ENCODE peak calls at places on chromosomes 16 and 17, in ten cellular contexts. One of them, this sample, is unnamed.

GRCh38 chr17:82640046-82640445 is 8.2 kb downstream of the WDR45B start:
- DNase-seq in cardiac septum: no peak
- DNase-seq in activated CD4-positive, alpha-beta memory T cell treated with anti-CD3 and anti-CD28 coated beads, Interleukin-2, amount 10 ng/mL, durations not matched to agents 7 days and 5 days: no peak
- DNase-seq in Calu3: no peak
- DNase-seq in AML-193: no peak
- DNase-seq in SJSA1: no peak
- DNase-seq in HTR-8/SVneo: no peak
- DNase-seq in GM12891: no peak
- DNase-seq in heart right ventricle: no peak
- DNase-seq in left colon: no peak
- DNase-seq in this sample: no peak

GRCh38 chr16:54160939-54161897 is 125.4 kb downstream of the IRX3 start:
- DNase-seq in heart right ventricle: no peak
- DNase-seq in Calu3: no peak
- DNase-seq in activated CD4-positive, alpha-beta memory T cell treated with anti-CD3 and anti-CD28 coated beads, Interleukin-2, amount 10 ng/mL, durations not matched to agents 7 days and 5 days: no peak
- DNase-seq in SJSA1: no peak
- DNase-seq in left colon: no peak
- DNase-seq in HTR-8/SVneo: no peak
- DNase-seq in AML-193: no peak
- DNase-seq in cardiac septum: no peak
- DNase-seq in GM12891: no peak
- DNase-seq in this sample: no peak

GRCh38 chr16:17271687-17272086 is 199.1 kb downstream of the XYLT1 start:
- DNase-seq in GM12891: no peak
- DNase-seq in activated CD4-positive, alpha-beta memory T cell treated with anti-CD3 and anti-CD28 coated beads, Interleukin-2, amount 10 ng/mL, durations not matched to agents 7 days and 5 days: no peak
- DNase-seq in AML-193: no peak
- DNase-seq in Calu3: peak
- DNase-seq in left colon: peak
- DNase-seq in heart right ventricle: no peak
- DNase-seq in HTR-8/SVneo: no peak
- DNase-seq in cardiac septum: no peak
- DNase-seq in SJSA1: peak
- DNase-seq in this sample: no peak

GRCh38 chr17:28569446-28569845 is 1.9 kb downstream of the PIGS start:
- DNase-seq in SJSA1: no peak
- DNase-seq in HTR-8/SVneo: no peak
- DNase-seq in activated CD4-positive, alpha-beta memory T cell treated with anti-CD3 and anti-CD28 coated beads, Interleukin-2, amount 10 ng/mL, durations not matched to agents 7 days and 5 days: no peak
- DNase-seq in cardiac septum: no peak
- DNase-seq in heart right ventricle: no peak
- DNase-seq in GM12891: no peak
- DNase-seq in left colon: no peak
- DNase-seq in AML-193: no peak
- DNase-seq in Calu3: no peak
- DNase-seq in this sample: no peak

GRCh38 chr17:79789943-79790804 is 6.7 kb downstream of the CBX8 start:
- DNase-seq in left colon: no peak
- DNase-seq in cardiac septum: no peak
- DNase-seq in SJSA1: peak
- DNase-seq in HTR-8/SVneo: peak
- DNase-seq in AML-193: no peak
- DNase-seq in GM12891: peak
- DNase-seq in Calu3: peak
- DNase-seq in heart right ventricle: no peak
- DNase-seq in activated CD4-positive, alpha-beta memory T cell treated with anti-CD3 and anti-CD28 coated beads, Interleukin-2, amount 10 ng/mL, durations not matched to agents 7 days and 5 days: no peak
- DNase-seq in this sample: no peak

GRCh38 chr17:83109793-83110645 is 30.6 kb downstream of the METRNL start:
- DNase-seq in left colon: peak
- DNase-seq in HTR-8/SVneo: peak
- DNase-seq in activated CD4-positive, alpha-beta memory T cell treated with anti-CD3 and anti-CD28 coated beads, Interleukin-2, amount 10 ng/mL, durations not matched to agents 7 days and 5 days: no peak
- DNase-seq in AML-193: no peak
- DNase-seq in cardiac septum: peak
- DNase-seq in Calu3: peak
- DNase-seq in GM12891: no peak
- DNase-seq in heart right ventricle: peak
- DNase-seq in SJSA1: peak
- DNase-seq in this sample: no peak

GRCh38 chr17:79077587-79077986 is 3.0 kb downstream of the ENGASE start:
- DNase-seq in left colon: no peak
- DNase-seq in GM12891: no peak
- DNase-seq in HTR-8/SVneo: no peak
- DNase-seq in heart right ventricle: no peak
- DNase-seq in AML-193: no peak
- DNase-seq in SJSA1: no peak
- DNase-seq in cardiac septum: no peak
- DNase-seq in activated CD4-positive, alpha-beta memory T cell treated with anti-CD3 and anti-CD28 coated beads, Interleukin-2, amount 10 ng/mL, durations not matched to agents 7 days and 5 days: no peak
- DNase-seq in Calu3: no peak
- DNase-seq in this sample: no peak

GRCh38 chr17:45976755-45977505 is 22.1 kb upstream of the STH start:
- DNase-seq in heart right ventricle: no peak
- DNase-seq in GM12891: no peak
- DNase-seq in SJSA1: no peak
- DNase-seq in activated CD4-positive, alpha-beta memory T cell treated with anti-CD3 and anti-CD28 coated beads, Interleukin-2, amount 10 ng/mL, durations not matched to agents 7 days and 5 days: no peak
- DNase-seq in left colon: no peak
- DNase-seq in HTR-8/SVneo: peak
- DNase-seq in cardiac septum: no peak
- DNase-seq in AML-193: no peak
- DNase-seq in Calu3: peak
- DNase-seq in this sample: no peak

GRCh38 chr17:48198950-48199541 is 91.5 kb downstream of the SNX11 start:
- DNase-seq in AML-193: no peak
- DNase-seq in HTR-8/SVneo: no peak
- DNase-seq in cardiac septum: no peak
- DNase-seq in Calu3: no peak
- DNase-seq in activated CD4-positive, alpha-beta memory T cell treated with anti-CD3 and anti-CD28 coated beads, Interleukin-2, amount 10 ng/mL, durations not matched to agents 7 days and 5 days: no peak
- DNase-seq in heart right ventricle: no peak
- DNase-seq in left colon: peak
- DNase-seq in SJSA1: peak
- DNase-seq in GM12891: no peak
- DNase-seq in this sample: no peak

GRCh38 chr17:60067871-60068270 is 10.8 kb downstream of the HEATR6 start:
- DNase-seq in HTR-8/SVneo: no peak
- DNase-seq in AML-193: no peak
- DNase-seq in SJSA1: no peak
- DNase-seq in Calu3: no peak
- DNase-seq in left colon: no peak
- DNase-seq in cardiac septum: no peak
- DNase-seq in heart right ventricle: no peak
- DNase-seq in GM12891: no peak
- DNase-seq in activated CD4-positive, alpha-beta memory T cell treated with anti-CD3 and anti-CD28 coated beads, Interleukin-2, amount 10 ng/mL, durations not matched to agents 7 days and 5 days: no peak
- DNase-seq in this sample: no peak

This sample was measured in activated CD8-positive, alpha-beta memory T cell treated with anti-CD3 and anti-CD28 coated beads, Interleukin-2, amount 50 U/mL, for 48 hours.